ENCODE peak calls at places on chromosome 2, in six cellular contexts. P, Q, D, T, O and Z are unnamed samples.

GRCh38 chr2:226649871-226650660 is 149.6 kb downstream of the IRS1 start:
- DNase-seq in P (peak), Q (peak), D (no peak), T (peak), O (peak), Z (peak)

GRCh38 chr2:129492528-129492927 is 486.9 kb upstream of the RAB6C start:
- DNase-seq in P (no peak), Q (no peak), D (no peak), T (no peak), O (no peak), Z (no peak)

GRCh38 chr2:210387074-210387473 is 72.1 kb upstream of the MYL1 start:
- DNase-seq in P (no peak), Q (no peak), D (no peak), T (no peak), O (no peak), Z (peak)

GRCh38 chr2:170770304-170771048 is at the start of gene ERICH2:
- DNase-seq in P (peak), Q (peak), D (peak), T (peak), O (peak), Z (peak)

GRCh38 chr2:204491528-204491927 is 53.7 kb upstream of the PARD3B start:
- DNase-seq in P (peak), Q (no peak), D (no peak), T (no peak), O (no peak), Z (peak)

GRCh38 chr2:124908411-124908810 is 883.3 kb downstream of the CNTNAP5 start:
- DNase-seq in P (no peak), Q (no peak), D (no peak), T (no peak), O (no peak), Z (peak)

GRCh38 chr2:25673170-25674002 is at the start of gene DTNB:
- DNase-seq in P (peak), Q (no peak), D (peak), T (peak), O (peak), Z (peak)

GRCh38 chr2:19357383-19358241 is 811 bp downstream of the OSR1 start:
- DNase-seq in P (peak), Q (no peak), D (peak), T (no peak), O (no peak), Z (peak)

GRCh38 chr2:118430510-118431187 is 342.4 kb downstream of the INSIG2 start:
- DNase-seq in P (peak), Q (peak), D (no peak), T (no peak), O (no peak), Z (peak)

GRCh38 chr2:191748050-191748449 is 70.1 kb downstream of the NABP1 start:
- DNase-seq in P (peak), Q (no peak), D (no peak), T (no peak), O (no peak), Z (no peak)

GRCh38 chr2:54572262-54572635 is 116.1 kb downstream of the SPTBN1 start:
- DNase-seq in P (peak), Q (peak), D (no peak), T (no peak), O (no peak), Z (peak)

GRCh38 chr2:54572636-54573531 is 116.8 kb downstream of the SPTBN1 start:
- DNase-seq in P (peak), Q (no peak), D (no peak), T (no peak), O (no peak), Z (peak)

GRCh38 chr2:54570321-54570881 is 114.3 kb downstream of the SPTBN1 start:
- DNase-seq in P (no peak), Q (no peak), D (no peak), T (no peak), O (no peak), Z (no peak)

GRCh38 chr2:54569745-54570296 is 113.7 kb downstream of the SPTBN1 start:
- DNase-seq in P (no peak), Q (no peak), D (no peak), T (no peak), O (no peak), Z (no peak)

GRCh38 chr2:54570925-54571694 is 115.0 kb downstream of the SPTBN1 start:
- DNase-seq in P (peak), Q (peak), D (peak), T (peak), O (no peak), Z (peak)
- H3K4me3 ChIP-seq in P (no peak), Q (no peak), D (no peak), T (no peak), O (peak), Z (no peak)

GRCh38 chr2:64128943-64129391 is 15.3 kb downstream of the PELI1 start:
- DNase-seq in P (no peak), Q (no peak), D (no peak), T (no peak), O (no peak), Z (no peak)
- H3K4me3 ChIP-seq in P (no peak), Q (no peak), D (no peak), T (no peak), O (no peak), Z (peak)

DNA sequence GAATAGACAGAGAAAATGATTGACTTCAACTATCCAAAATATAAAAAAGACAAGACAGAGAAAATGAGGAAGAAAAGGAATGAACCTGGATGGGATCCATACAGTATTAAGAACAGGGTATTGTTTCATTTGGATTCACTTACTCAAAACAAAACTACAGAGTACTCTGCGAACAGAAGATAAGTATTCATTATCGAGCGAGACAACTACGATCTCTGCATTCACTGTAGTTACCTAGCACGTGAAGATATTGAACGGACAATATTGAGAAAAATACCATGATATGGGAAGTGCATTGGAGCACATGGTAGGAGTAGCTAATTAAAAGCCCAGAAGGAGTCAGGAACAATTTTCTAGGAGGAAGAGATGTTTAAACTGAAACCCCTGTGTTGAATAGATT is 1.0 kb upstream of the ORC2 start:
- DNase-seq in P (no peak), Q (no peak), D (no peak), T (no peak), O (no peak), Z (peak)
- H3K4me3 ChIP-seq in P (peak), Q (peak), D (peak), T (peak), O (peak), Z (peak)

DNA sequence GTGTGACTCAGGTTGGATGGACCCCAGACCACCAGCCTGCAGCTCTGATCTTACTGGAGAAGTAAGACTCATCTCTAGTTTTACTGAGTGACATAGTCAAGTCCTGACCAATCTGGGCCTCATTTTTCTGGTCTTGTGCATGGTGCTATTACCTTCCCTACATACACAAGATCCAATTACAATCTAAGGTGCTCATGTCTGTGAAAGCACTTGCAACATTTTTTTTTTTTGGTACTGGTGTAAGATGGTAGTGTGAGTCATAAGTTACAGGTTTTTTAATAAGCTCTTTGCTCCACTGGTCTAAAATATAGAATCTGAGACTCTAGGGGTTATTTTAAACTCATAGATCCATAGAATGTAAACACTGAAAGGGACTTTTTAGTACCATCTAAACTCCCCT is 117.3 kb upstream of the EFEMP1 start:
- DNase-seq in P (no peak), Q (no peak), D (no peak), T (no peak), O (no peak), Z (peak)
- H3K4me3 ChIP-seq in P (no peak), Q (no peak), D (no peak), T (no peak), O (no peak), Z (no peak)